ENCODE peak calls at places on chromosome 15, in nine cellular contexts. B is Calu3; Q is AG09319; P is fibroblast of gingiva; D is H54; C is GM23248; W is stimulated activated naive CD4-positive, alpha-beta T cell; T is NCI-H748 treated with DMSO at 0.1 percent for 48 hours; V is KG1. E is an unnamed sample.

GRCh38 chr15:60441323-60441722 is 37.6 kb downstream of the ICE2 start:
- DNase-seq in B (no peak), Q (no peak), P (no peak), D (no peak), C (no peak), W (no peak), T (no peak), V (no peak), E (peak; percentile 33)

GRCh38 chr15:78749831-78750230 is 61.4 kb downstream of the ADAMTS7 start:
- DNase-seq in B (no peak), Q (no peak), P (no peak), D (no peak), C (no peak), W (no peak), T (no peak), V (no peak), E (no peak)

GRCh38 chr15:91413142-91413541 is 313.1 kb downstream of the SV2B start:
- DNase-seq in B (no peak), Q (no peak), P (no peak), D (no peak), C (no peak), W (no peak), T (no peak), V (no peak), E (no peak)

GRCh38 chr15:80978685-80979084 is 10.9 kb downstream of the MESD start:
- DNase-seq in B (no peak), Q (no peak), P (no peak), D (no peak), C (peak; percentile 45), W (no peak), T (no peak), V (no peak), E (no peak)

GRCh38 chr15:100167884-100168375 is 173.8 kb downstream of the ADAMTS17 start:
- DNase-seq in B (no peak), Q (no peak), P (no peak), D (no peak), C (no peak), W (no peak), T (no peak), V (no peak), E (no peak)

GRCh38 chr15:63633312-63633711 is 36.1 kb downstream of the FBXL22 start:
- DNase-seq in B (no peak), Q (no peak), P (no peak), D (no peak), C (no peak), W (no peak), T (no peak), V (no peak), E (no peak)

GRCh38 chr15:52551762-52552161 is 17.1 kb downstream of the ARPP19 start:
- DNase-seq in B (no peak), Q (no peak), P (no peak), D (no peak), C (no peak), W (no peak), T (no peak), V (no peak), E (no peak)

GRCh38 chr15:91860498-91860897 is 7.0 kb downstream of the SLCO3A1 start:
- DNase-seq in B (no peak), Q (no peak), P (no peak), D (no peak), C (no peak), W (no peak), T (no peak), V (no peak), E (no peak)

GRCh38 chr15:40438712-40439111 is 2.0 kb upstream of the BAHD1 start:
- DNase-seq in B (no peak), Q (no peak), P (no peak), D (no peak), C (no peak), W (no peak), T (no peak), V (no peak), E (no peak)

GRCh38 chr15:99251436-99251821 is at the start of gene LRRC28:
- DNase-seq in B (no peak), Q (no peak), P (no peak), D (peak; percentile 53), C (no peak), W (no peak), T (no peak), V (no peak), E (no peak)

GRCh38 chr15:53962646-53963561 is 15.3 kb upstream of the UNC13C start:
- DNase-seq in B (peak; percentile 67), Q (no peak), P (no peak), D (no peak), C (peak; percentile 26), W (no peak), T (peak; percentile 10), V (no peak), E (peak; percentile 29)

GRCh38 chr15:76514292-76514691 is 177.7 kb downstream of the ISL2 start:
- DNase-seq in B (no peak), Q (no peak), P (no peak), D (no peak), C (no peak), W (no peak), T (peak; percentile 82), V (no peak), E (no peak)

GRCh38 chr15:69656271-69657030 is 203.8 kb downstream of the RPLP1 start:
- DNase-seq in B (no peak), Q (no peak), P (no peak), D (no peak), C (no peak), W (no peak), T (no peak), V (no peak), E (no peak)

GRCh38 chr15:96355561-96356129 is 25.1 kb downstream of the NR2F2 start:
- DNase-seq in B (no peak), Q (no peak), P (no peak), D (no peak), C (no peak), W (no peak), T (no peak), V (no peak), E (no peak)

GRCh38 chr15:36053746-36054145 is 507.8 kb upstream of the DPH6 start:
- DNase-seq in B (no peak), Q (no peak), P (no peak), D (no peak), C (no peak), W (no peak), T (no peak), V (no peak), E (no peak)

GRCh38 chr15:98799461-98799971 is 151.2 kb downstream of the IGF1R start:
- DNase-seq in B (peak; percentile 34), Q (no peak), P (peak; percentile 9), D (no peak), C (peak; percentile 32), W (no peak), T (peak; percentile 17), V (no peak), E (peak; percentile 42)

GRCh38 chr15:43229977-43230376 is 9.2 kb upstream of the EPB42 start:
- DNase-seq in B (no peak), Q (no peak), P (no peak), D (no peak), C (no peak), W (no peak), T (no peak), V (no peak), E (no peak)

GRCh38 chr15:60733196-60733595 is 254.3 kb upstream of the ICE2 start:
- DNase-seq in B (no peak), Q (no peak), P (no peak), D (no peak), C (peak; percentile 16), W (no peak), T (no peak), V (no peak), E (no peak)

GRCh38 chr15:52331490-52332240 is 36.1 kb upstream of the MYO5C start:
- DNase-seq in B (peak; percentile 38), Q (no peak), P (peak; percentile 41), D (peak; percentile 9), C (peak; percentile 65), W (no peak), T (peak; percentile 1), V (peak; percentile 8), E (peak; percentile 27)

GRCh38 chr15:56653082-56653481 is 80.2 kb downstream of the ZNF280D start:
- DNase-seq in B (no peak), Q (no peak), P (no peak), D (no peak), C (no peak), W (no peak), T (no peak), V (no peak), E (no peak)

GRCh38 chr15:31255176-31255510 is 71.5 kb upstream of the KLF13 start:
- DNase-seq in B (no peak), Q (no peak), P (no peak), D (no peak), C (no peak), W (no peak), T (no peak), V (no peak), E (no peak)

GRCh38 chr15:83845230-83845629 is 191.3 kb downstream of the ADAMTSL3 start:
- DNase-seq in B (no peak), Q (peak; percentile 61), P (peak; percentile 90), D (no peak), C (peak; percentile 87), W (no peak), T (no peak), V (no peak), E (no peak)

GRCh38 chr15:66134284-66134683 is 119.3 kb downstream of the MEGF11 start:
- DNase-seq in B (no peak), Q (no peak), P (no peak), D (no peak), C (no peak), W (no peak), T (no peak), V (no peak), E (no peak)

GRCh38 chr15:42289166-42289565 is 15.9 kb upstream of the TMEM87A start:
- DNase-seq in B (no peak), Q (no peak), P (no peak), D (no peak), C (peak; percentile 4), W (no peak), T (no peak), V (no peak), E (no peak)

GRCh38 chr15:58249646-58250312 is 111.6 kb downstream of the AQP9 start:
- DNase-seq in B (no peak), Q (no peak), P (no peak), D (no peak), C (no peak), W (no peak), T (no peak), V (no peak), E (no peak)

GRCh38 chr15:66481107-66481856 is 16.3 kb downstream of the SNAPC5 start:
- DNase-seq in B (peak; percentile 54), Q (no peak), P (no peak), D (no peak), C (no peak), W (no peak), T (no peak), V (no peak), E (no peak)

GRCh38 chr15:52334491-52335160 is 39.0 kb upstream of the MYO5C start:
- DNase-seq in B (no peak), Q (no peak), P (no peak), D (no peak), C (peak; percentile 66), W (no peak), T (no peak), V (no peak), E (no peak)

GRCh38 chr15:65576669-65577068 is 34.3 kb downstream of the INTS14 start:
- DNase-seq in B (no peak), Q (no peak), P (peak; percentile 43), D (peak; percentile 12), C (peak; percentile 57), W (no peak), T (no peak), V (no peak), E (no peak)

GRCh38 chr15:95946946-95947345 is 383.6 kb upstream of the NR2F2 start:
- DNase-seq in B (no peak), Q (no peak), P (no peak), D (no peak), C (no peak), W (no peak), T (no peak), V (no peak), E (no peak)

GRCh38 chr15:80801891-80802680 is 22.9 kb downstream of the CEMIP start:
- DNase-seq in B (peak; percentile 36), Q (no peak), P (no peak), D (peak; percentile 49), C (peak; percentile 47), W (no peak), T (peak; percentile 24), V (no peak), E (no peak)

GRCh38 chr15:64264511-64264910 is 91.5 kb downstream of the CSNK1G1 start:
- DNase-seq in B (no peak), Q (no peak), P (no peak), D (no peak), C (no peak), W (no peak), T (no peak), V (no peak), E (no peak)